ENCODE peak calls at places on chromosomes 3 and 15, in four cellular contexts. H, X, G and W are unnamed samples.

GRCh38 chr15:46326173-46326572 is 691.3 kb downstream of the SQOR start:
- DNase-seq in H (no peak), X (no peak), G (no peak), W (no peak)

GRCh38 chr15:87489902-87490301 is 766.6 kb downstream of the NTRK3 start:
- DNase-seq in H (no peak), X (no peak), G (no peak), W (no peak)

GRCh38 chr15:85137507-85138175 is 156.0 kb downstream of the PDE8A start:
- DNase-seq in H (no peak), X (no peak), G (peak; percentile 6), W (no peak)

GRCh38 chr15:66400351-66400774 is 13.7 kb downstream of the MAP2K1 start:
- DNase-seq in H (no peak), X (no peak), G (peak; percentile 60), W (no peak)

GRCh38 chr15:67413770-67414429 is 107.0 kb upstream of the C15orf61 start:
- DNase-seq in H (peak; percentile 83), X (no peak), G (peak; percentile 68), W (no peak)

GRCh38 chr3:45611619-45612018 is 17.1 kb downstream of the LIMD1 start:
- DNase-seq in H (peak; percentile 32), X (no peak), G (no peak), W (no peak)

GRCh38 chr3:30331519-30331918 is 274.9 kb upstream of the TGFBR2 start:
- DNase-seq in H (no peak), X (no peak), G (no peak), W (no peak)

GRCh38 chr15:93165737-93166136 is 76.7 kb upstream of the RGMA start:
- DNase-seq in H (no peak), X (no peak), G (no peak), W (no peak)

GRCh38 chr3:132255041-132255745 is 62.0 kb upstream of the ACP3 start:
- DNase-seq in H (peak; percentile 59), X (no peak), G (peak; percentile 90), W (no peak)

GRCh38 chr3:79361748-79362378 is 405.9 kb downstream of the ROBO1 start:
- DNase-seq in H (peak; percentile 43), X (no peak), G (peak; percentile 58), W (no peak)

GRCh38 chr3:124592658-124593441 is 137.4 kb upstream of the UMPS start:
- DNase-seq in H (no peak), X (no peak), G (no peak), W (no peak)

GRCh38 chr3:139797724-139798343 is 120.1 kb upstream of the NMNAT3 start:
- DNase-seq in H (peak; percentile 18), X (no peak), G (peak; percentile 6), W (peak; percentile 50)

GRCh38 chr15:95051881-95052280 is 820.5 kb downstream of the MCTP2 start:
- DNase-seq in H (no peak), X (no peak), G (no peak), W (no peak)

GRCh38 chr15:56640127-56640526 is 93.2 kb downstream of the ZNF280D start:
- DNase-seq in H (no peak), X (no peak), G (no peak), W (no peak)

GRCh38 chr3:42090973-42091731 is at the start of gene TRAK1:
- DNase-seq in H (no peak), X (no peak), G (no peak), W (no peak)

GRCh38 chr3:34005886-34006285 is 207.5 kb downstream of the PDCD6IP start:
- DNase-seq in H (peak; percentile 59), X (no peak), G (peak; percentile 89), W (no peak)

GRCh38 chr3:65666426-65667091 is 372.2 kb downstream of the MAGI1 start:
- DNase-seq in H (no peak), X (no peak), G (peak; percentile 61), W (no peak)

GRCh38 chr15:31084176-31084575 is 17.3 kb downstream of the TRPM1 start:
- DNase-seq in H (no peak), X (no peak), G (no peak), W (no peak)

GRCh38 chr15:100601158-100601557 is 826 bp downstream of the LINS1 start:
- DNase-seq in H (no peak), X (no peak), G (no peak), W (no peak)

GRCh38 chr15:28921925-28922711 is 36.3 kb downstream of the APBA2 start:
- DNase-seq in H (no peak), X (no peak), G (no peak), W (no peak)

GRCh38 chr3:141174683-141175082 is 56.9 kb upstream of the PXYLP1 start:
- DNase-seq in H (no peak), X (no peak), G (no peak), W (no peak)

GRCh38 chr3:12959838-12960378 is 113.3 kb downstream of the IQSEC1 start:
- DNase-seq in H (no peak), X (peak; percentile 36), G (no peak), W (no peak)

GRCh38 chr15:60781211-60781713 is 302.3 kb upstream of the ICE2 start:
- DNase-seq in H (no peak), X (no peak), G (no peak), W (no peak)

GRCh38 chr3:127692501-127693335 is 20.0 kb downstream of the ABTB1 start:
- DNase-seq in H (no peak), X (no peak), G (no peak), W (no peak)